ENCODE peak calls at places on chromosomes 6 and 20, in six cellular contexts. K is GM13977; M is breast epithelium; I is DMS 273 treated with DMSO at 0.1 percent for 48 hours; P is CD8-positive, alpha-beta memory T cell; X is KBM-7. T is an unnamed sample.

GRCh38 chr6:31979238-31979898 is 2.5 kb upstream of the C4A start:
- DNase-seq in X (no peak), I (no peak), M (no peak), K (no peak), P (no peak), T (no peak)

GRCh38 chr20:53343433-53343832 is 250.2 kb downstream of the ZNF217 start:
- DNase-seq in I (no peak), P (no peak), K (no peak), M (no peak), X (no peak), T (no peak)

GRCh38 chr6:35603326-35604202 is 85.2 kb downstream of the FKBP5 start:
- DNase-seq in X (no peak), K (no peak), M (no peak), P (no peak), I (no peak), T (no peak)

GRCh38 chr6:35084041-35084491 is 57.1 kb downstream of the TCP11 start:
- DNase-seq in K (no peak), M (no peak), X (no peak), I (no peak), P (no peak), T (no peak)

GRCh38 chr20:25065625-25066338 is 7.8 kb upstream of the ACSS1 start:
- DNase-seq in P (peak; percentile 63), I (peak; percentile 32), X (peak; percentile 89), M (no peak), K (peak; percentile 75), T (peak; percentile 58)

GRCh38 chr6:45479834-45480696 is 102.3 kb upstream of the SUPT3H start:
- DNase-seq in K (peak; percentile 17), X (peak; percentile 45), I (no peak), M (no peak), P (no peak), T (no peak)

GRCh38 chr6:82740066-82740465 is 325.6 kb downstream of the UBE3D start:
- DNase-seq in M (no peak), K (no peak), X (no peak), I (no peak), P (no peak), T (no peak)

GRCh38 chr6:136780972-136781371 is 11.3 kb downstream of the MAP3K5 start:
- DNase-seq in K (no peak), I (no peak), X (no peak), P (no peak), M (no peak), T (no peak)

GRCh38 chr20:61980647-61981583 is 84.8 kb downstream of the TAF4 start:
- DNase-seq in K (no peak), M (no peak), X (peak; percentile 43), P (no peak), I (no peak), T (no peak)

GRCh38 chr6:121382467-121383121 is 48.3 kb upstream of the TBC1D32 start:
- DNase-seq in P (no peak), M (no peak), I (peak; percentile 47), K (no peak), X (no peak), T (no peak)

GRCh38 chr20:25032065-25032477 is 25.9 kb downstream of the ACSS1 start:
- DNase-seq in I (no peak), P (no peak), M (no peak), X (no peak), K (no peak), T (no peak)

GRCh38 chr20:23305098-23305497 is 45.5 kb upstream of the NXT1 start:
- DNase-seq in X (no peak), M (peak; percentile 19), P (no peak), K (no peak), I (no peak), T (no peak)

GRCh38 chr6:3561745-3562144 is 104.9 kb upstream of the SLC22A23 start:
- DNase-seq in M (no peak), I (no peak), K (no peak), X (no peak), P (no peak), T (no peak)

GRCh38 chr6:149138699-149139294 is 178.7 kb upstream of the TAB2 start:
- DNase-seq in X (no peak), P (no peak), M (no peak), I (no peak), K (no peak), T (no peak)

GRCh38 chr6:151004415-151005024 is 139.0 kb downstream of the MTHFD1L start:
- DNase-seq in M (no peak), P (no peak), I (no peak), K (no peak), X (peak; percentile 53), T (no peak)

GRCh38 chr6:33419580-33420492 is at the start of gene SYNGAP1:
- DNase-seq in K (no peak), X (no peak), M (no peak), I (peak; percentile 39), P (no peak), T (no peak)

GRCh38 chr6:5674723-5675122 is 332.0 kb downstream of the NRN1 start:
- DNase-seq in M (no peak), P (no peak), K (no peak), I (no peak), X (no peak), T (no peak)

GRCh38 chr20:58612021-58612700 is 38.9 kb upstream of the STX16 start:
- DNase-seq in M (no peak), P (no peak), K (no peak), I (no peak), X (no peak), T (no peak)

GRCh38 chr6:130223508-130223907 is 757 bp upstream of the SAMD3 start:
- DNase-seq in I (no peak), X (no peak), P (peak; percentile 70), K (peak; percentile 28), M (no peak), T (peak; percentile 42)

GRCh38 chr6:73299171-73300073 is 36.4 kb upstream of the KHDC1 start:
- DNase-seq in K (no peak), I (no peak), X (no peak), P (no peak), M (no peak), T (no peak)

GRCh38 chr6:4030672-4031071 is 48.3 kb downstream of the FAM217A start:
- DNase-seq in P (no peak), M (no peak), I (no peak), K (no peak), X (no peak), T (no peak)

GRCh38 chr6:54431466-54431865 is 123.2 kb downstream of the TINAG start:
- DNase-seq in K (no peak), M (no peak), X (no peak), I (no peak), P (no peak), T (no peak)

GRCh38 chr6:33990061-33990541 is 155.8 kb downstream of the GRM4 start:
- DNase-seq in K (no peak), I (no peak), P (no peak), X (no peak), M (peak; percentile 42), T (no peak)

GRCh38 chr6:49787176-49787575 is at the start of gene PGK2:
- DNase-seq in I (no peak), P (no peak), X (no peak), K (no peak), M (no peak), T (no peak)